ENCODE peak calls at places on chromosomes 13 and 19, in six cellular contexts. One of them, this sample, is unnamed.

GRCh38 chr19:58516246-58516836 is 3.3 kb downstream of the ZBTB45 start:
- DNase-seq in gastrocnemius medialis: no peak
- DNase-seq in stimulated activated CD4-positive, alpha-beta T cell treated with anti-CD3 and anti-CD28 coated beads, Interleukin-12 subunit alpha, Interleukin-12 subunit beta, amount 100 ng/mL, for 48 hours: no peak
- DNase-seq in germinal center: no peak
- DNase-seq in HEK293T: no peak
- DNase-seq in activated naive CD8-positive, alpha-beta T cell treated with anti-CD3 and anti-CD28 coated beads for 36 hours: no peak
- DNase-seq in this sample: no peak

GRCh38 chr19:15144046-15144646 is 36.9 kb downstream of the SYDE1 start:
- DNase-seq in gastrocnemius medialis: no peak
- DNase-seq in stimulated activated CD4-positive, alpha-beta T cell treated with anti-CD3 and anti-CD28 coated beads, Interleukin-12 subunit alpha, Interleukin-12 subunit beta, amount 100 ng/mL, for 48 hours: no peak
- DNase-seq in germinal center: no peak
- DNase-seq in HEK293T: no peak
- DNase-seq in activated naive CD8-positive, alpha-beta T cell treated with anti-CD3 and anti-CD28 coated beads for 36 hours: no peak
- DNase-seq in this sample: no peak

GRCh38 chr19:37905936-37906867 is at the start of gene WDR87:
- DNase-seq in gastrocnemius medialis: no peak
- DNase-seq in stimulated activated CD4-positive, alpha-beta T cell treated with anti-CD3 and anti-CD28 coated beads, Interleukin-12 subunit alpha, Interleukin-12 subunit beta, amount 100 ng/mL, for 48 hours: no peak
- DNase-seq in germinal center: peak
- DNase-seq in HEK293T: peak
- DNase-seq in activated naive CD8-positive, alpha-beta T cell treated with anti-CD3 and anti-CD28 coated beads for 36 hours: peak
- DNase-seq in this sample: no peak

GRCh38 chr13:90027409-90027808 is 1320.1 kb upstream of the MIR17HG start:
- DNase-seq in gastrocnemius medialis: no peak
- DNase-seq in stimulated activated CD4-positive, alpha-beta T cell treated with anti-CD3 and anti-CD28 coated beads, Interleukin-12 subunit alpha, Interleukin-12 subunit beta, amount 100 ng/mL, for 48 hours: no peak
- DNase-seq in germinal center: no peak
- DNase-seq in HEK293T: no peak
- DNase-seq in activated naive CD8-positive, alpha-beta T cell treated with anti-CD3 and anti-CD28 coated beads for 36 hours: no peak
- DNase-seq in this sample: no peak

GRCh38 chr19:56141416-56141992 is 417 bp downstream of the ZNF444 start:
- DNase-seq in gastrocnemius medialis: no peak
- DNase-seq in stimulated activated CD4-positive, alpha-beta T cell treated with anti-CD3 and anti-CD28 coated beads, Interleukin-12 subunit alpha, Interleukin-12 subunit beta, amount 100 ng/mL, for 48 hours: no peak
- DNase-seq in germinal center: no peak
- DNase-seq in HEK293T: no peak
- DNase-seq in activated naive CD8-positive, alpha-beta T cell treated with anti-CD3 and anti-CD28 coated beads for 36 hours: no peak
- DNase-seq in this sample: no peak

GRCh38 chr13:101317986-101318523 is 98.3 kb downstream of the NALCN start:
- DNase-seq in gastrocnemius medialis: no peak
- DNase-seq in stimulated activated CD4-positive, alpha-beta T cell treated with anti-CD3 and anti-CD28 coated beads, Interleukin-12 subunit alpha, Interleukin-12 subunit beta, amount 100 ng/mL, for 48 hours: no peak
- DNase-seq in germinal center: no peak
- DNase-seq in HEK293T: no peak
- DNase-seq in activated naive CD8-positive, alpha-beta T cell treated with anti-CD3 and anti-CD28 coated beads for 36 hours: no peak
- DNase-seq in this sample: no peak

GRCh38 chr19:33718668-33719259 is 77.9 kb upstream of the KCTD15 start:
- DNase-seq in gastrocnemius medialis: no peak
- DNase-seq in stimulated activated CD4-positive, alpha-beta T cell treated with anti-CD3 and anti-CD28 coated beads, Interleukin-12 subunit alpha, Interleukin-12 subunit beta, amount 100 ng/mL, for 48 hours: no peak
- DNase-seq in germinal center: no peak
- DNase-seq in HEK293T: no peak
- DNase-seq in activated naive CD8-positive, alpha-beta T cell treated with anti-CD3 and anti-CD28 coated beads for 36 hours: no peak
- DNase-seq in this sample: no peak

GRCh38 chr19:46367434-46367833 is 20.5 kb downstream of the PPP5C start:
- DNase-seq in gastrocnemius medialis: no peak
- DNase-seq in stimulated activated CD4-positive, alpha-beta T cell treated with anti-CD3 and anti-CD28 coated beads, Interleukin-12 subunit alpha, Interleukin-12 subunit beta, amount 100 ng/mL, for 48 hours: no peak
- DNase-seq in germinal center: no peak
- DNase-seq in HEK293T: no peak
- DNase-seq in activated naive CD8-positive, alpha-beta T cell treated with anti-CD3 and anti-CD28 coated beads for 36 hours: no peak
- DNase-seq in this sample: no peak

GRCh38 chr19:15466851-15467733 is 2.7 kb upstream of the RASAL3 start:
- DNase-seq in gastrocnemius medialis: no peak
- DNase-seq in stimulated activated CD4-positive, alpha-beta T cell treated with anti-CD3 and anti-CD28 coated beads, Interleukin-12 subunit alpha, Interleukin-12 subunit beta, amount 100 ng/mL, for 48 hours: peak
- DNase-seq in germinal center: no peak
- DNase-seq in HEK293T: no peak
- DNase-seq in activated naive CD8-positive, alpha-beta T cell treated with anti-CD3 and anti-CD28 coated beads for 36 hours: peak
- DNase-seq in this sample: no peak

GRCh38 chr13:110294624-110295023 is 12.3 kb downstream of the COL4A1 start:
- DNase-seq in gastrocnemius medialis: no peak
- DNase-seq in stimulated activated CD4-positive, alpha-beta T cell treated with anti-CD3 and anti-CD28 coated beads, Interleukin-12 subunit alpha, Interleukin-12 subunit beta, amount 100 ng/mL, for 48 hours: no peak
- DNase-seq in germinal center: no peak
- DNase-seq in HEK293T: no peak
- DNase-seq in activated naive CD8-positive, alpha-beta T cell treated with anti-CD3 and anti-CD28 coated beads for 36 hours: no peak
- DNase-seq in this sample: no peak

GRCh38 chr13:94999871-95000270 is 287.5 kb upstream of the SOX21 start:
- DNase-seq in gastrocnemius medialis: no peak
- DNase-seq in stimulated activated CD4-positive, alpha-beta T cell treated with anti-CD3 and anti-CD28 coated beads, Interleukin-12 subunit alpha, Interleukin-12 subunit beta, amount 100 ng/mL, for 48 hours: no peak
- DNase-seq in germinal center: no peak
- DNase-seq in HEK293T: no peak
- DNase-seq in activated naive CD8-positive, alpha-beta T cell treated with anti-CD3 and anti-CD28 coated beads for 36 hours: no peak
- DNase-seq in this sample: no peak

GRCh38 chr13:28220166-28220565 is 81.8 kb downstream of the PAN3 start:
- DNase-seq in gastrocnemius medialis: no peak
- DNase-seq in stimulated activated CD4-positive, alpha-beta T cell treated with anti-CD3 and anti-CD28 coated beads, Interleukin-12 subunit alpha, Interleukin-12 subunit beta, amount 100 ng/mL, for 48 hours: no peak
- DNase-seq in germinal center: no peak
- DNase-seq in HEK293T: no peak
- DNase-seq in activated naive CD8-positive, alpha-beta T cell treated with anti-CD3 and anti-CD28 coated beads for 36 hours: no peak
- DNase-seq in this sample: peak

GRCh38 chr19:18500820-18501219 is 21.1 kb downstream of the ELL start:
- DNase-seq in gastrocnemius medialis: no peak
- DNase-seq in stimulated activated CD4-positive, alpha-beta T cell treated with anti-CD3 and anti-CD28 coated beads, Interleukin-12 subunit alpha, Interleukin-12 subunit beta, amount 100 ng/mL, for 48 hours: no peak
- DNase-seq in germinal center: no peak
- DNase-seq in HEK293T: no peak
- DNase-seq in activated naive CD8-positive, alpha-beta T cell treated with anti-CD3 and anti-CD28 coated beads for 36 hours: no peak
- DNase-seq in this sample: no peak

GRCh38 chr19:30637926-30638325 is 265.7 kb downstream of the ZNF536 start:
- DNase-seq in gastrocnemius medialis: no peak
- DNase-seq in stimulated activated CD4-positive, alpha-beta T cell treated with anti-CD3 and anti-CD28 coated beads, Interleukin-12 subunit alpha, Interleukin-12 subunit beta, amount 100 ng/mL, for 48 hours: no peak
- DNase-seq in germinal center: no peak
- DNase-seq in HEK293T: no peak
- DNase-seq in activated naive CD8-positive, alpha-beta T cell treated with anti-CD3 and anti-CD28 coated beads for 36 hours: no peak
- DNase-seq in this sample: no peak

GRCh38 chr13:31200636-31200970 is 828 bp downstream of the B3GLCT start:
- DNase-seq in gastrocnemius medialis: no peak
- DNase-seq in stimulated activated CD4-positive, alpha-beta T cell treated with anti-CD3 and anti-CD28 coated beads, Interleukin-12 subunit alpha, Interleukin-12 subunit beta, amount 100 ng/mL, for 48 hours: peak
- DNase-seq in germinal center: peak
- DNase-seq in HEK293T: peak
- DNase-seq in activated naive CD8-positive, alpha-beta T cell treated with anti-CD3 and anti-CD28 coated beads for 36 hours: no peak
- DNase-seq in this sample: peak

GRCh38 chr19:16589917-16590316 is 17.7 kb upstream of the SLC35E1 start:
- DNase-seq in gastrocnemius medialis: no peak
- DNase-seq in stimulated activated CD4-positive, alpha-beta T cell treated with anti-CD3 and anti-CD28 coated beads, Interleukin-12 subunit alpha, Interleukin-12 subunit beta, amount 100 ng/mL, for 48 hours: no peak
- DNase-seq in germinal center: no peak
- DNase-seq in HEK293T: no peak
- DNase-seq in activated naive CD8-positive, alpha-beta T cell treated with anti-CD3 and anti-CD28 coated beads for 36 hours: no peak
- DNase-seq in this sample: no peak

GRCh38 chr13:114032121-114032799 is 58.4 kb upstream of the C13orf46 start:
- DNase-seq in gastrocnemius medialis: no peak
- DNase-seq in stimulated activated CD4-positive, alpha-beta T cell treated with anti-CD3 and anti-CD28 coated beads, Interleukin-12 subunit alpha, Interleukin-12 subunit beta, amount 100 ng/mL, for 48 hours: no peak
- DNase-seq in germinal center: no peak
- DNase-seq in HEK293T: no peak
- DNase-seq in activated naive CD8-positive, alpha-beta T cell treated with anti-CD3 and anti-CD28 coated beads for 36 hours: no peak
- DNase-seq in this sample: no peak

GRCh38 chr13:20998649-20999415 is 62.6 kb downstream of the LATS2 start:
- DNase-seq in gastrocnemius medialis: no peak
- DNase-seq in stimulated activated CD4-positive, alpha-beta T cell treated with anti-CD3 and anti-CD28 coated beads, Interleukin-12 subunit alpha, Interleukin-12 subunit beta, amount 100 ng/mL, for 48 hours: no peak
- DNase-seq in germinal center: no peak
- DNase-seq in HEK293T: no peak
- DNase-seq in activated naive CD8-positive, alpha-beta T cell treated with anti-CD3 and anti-CD28 coated beads for 36 hours: no peak
- DNase-seq in this sample: no peak

GRCh38 chr19:16540948-16541347 is 1.3 kb downstream of the CHERP start:
- DNase-seq in gastrocnemius medialis: no peak
- DNase-seq in stimulated activated CD4-positive, alpha-beta T cell treated with anti-CD3 and anti-CD28 coated beads, Interleukin-12 subunit alpha, Interleukin-12 subunit beta, amount 100 ng/mL, for 48 hours: no peak
- DNase-seq in germinal center: no peak
- DNase-seq in HEK293T: no peak
- DNase-seq in activated naive CD8-positive, alpha-beta T cell treated with anti-CD3 and anti-CD28 coated beads for 36 hours: no peak
- DNase-seq in this sample: no peak

GRCh38 chr13:58858870-58859371 is 1227.4 kb downstream of the PCDH17 start:
- DNase-seq in gastrocnemius medialis: no peak
- DNase-seq in stimulated activated CD4-positive, alpha-beta T cell treated with anti-CD3 and anti-CD28 coated beads, Interleukin-12 subunit alpha, Interleukin-12 subunit beta, amount 100 ng/mL, for 48 hours: no peak
- DNase-seq in germinal center: no peak
- DNase-seq in HEK293T: no peak
- DNase-seq in activated naive CD8-positive, alpha-beta T cell treated with anti-CD3 and anti-CD28 coated beads for 36 hours: no peak
- DNase-seq in this sample: no peak

GRCh38 chr19:11460207-11460606 is 20.6 kb downstream of the ELAVL3 start:
- DNase-seq in gastrocnemius medialis: no peak
- DNase-seq in stimulated activated CD4-positive, alpha-beta T cell treated with anti-CD3 and anti-CD28 coated beads, Interleukin-12 subunit alpha, Interleukin-12 subunit beta, amount 100 ng/mL, for 48 hours: no peak
- DNase-seq in germinal center: no peak
- DNase-seq in HEK293T: no peak
- DNase-seq in activated naive CD8-positive, alpha-beta T cell treated with anti-CD3 and anti-CD28 coated beads for 36 hours: no peak
- DNase-seq in this sample: no peak

GRCh38 chr13:21208755-21209154 is 32.3 kb downstream of the MRPL57 start:
- DNase-seq in gastrocnemius medialis: no peak
- DNase-seq in stimulated activated CD4-positive, alpha-beta T cell treated with anti-CD3 and anti-CD28 coated beads, Interleukin-12 subunit alpha, Interleukin-12 subunit beta, amount 100 ng/mL, for 48 hours: no peak
- DNase-seq in germinal center: no peak
- DNase-seq in HEK293T: no peak
- DNase-seq in activated naive CD8-positive, alpha-beta T cell treated with anti-CD3 and anti-CD28 coated beads for 36 hours: no peak
- DNase-seq in this sample: no peak

GRCh38 chr19:32166238-32166637 is 179.2 kb upstream of the ZNF507 start:
- DNase-seq in gastrocnemius medialis: no peak
- DNase-seq in stimulated activated CD4-positive, alpha-beta T cell treated with anti-CD3 and anti-CD28 coated beads, Interleukin-12 subunit alpha, Interleukin-12 subunit beta, amount 100 ng/mL, for 48 hours: no peak
- DNase-seq in germinal center: no peak
- DNase-seq in HEK293T: no peak
- DNase-seq in activated naive CD8-positive, alpha-beta T cell treated with anti-CD3 and anti-CD28 coated beads for 36 hours: no peak
- DNase-seq in this sample: peak

GRCh38 chr13:62014299-62014698 is 598.6 kb upstream of the PCDH20 start:
- DNase-seq in gastrocnemius medialis: no peak
- DNase-seq in stimulated activated CD4-positive, alpha-beta T cell treated with anti-CD3 and anti-CD28 coated beads, Interleukin-12 subunit alpha, Interleukin-12 subunit beta, amount 100 ng/mL, for 48 hours: no peak
- DNase-seq in germinal center: no peak
- DNase-seq in HEK293T: peak
- DNase-seq in activated naive CD8-positive, alpha-beta T cell treated with anti-CD3 and anti-CD28 coated beads for 36 hours: no peak
- DNase-seq in this sample: no peak

GRCh38 chr13:77544365-77544764 is 8.9 kb downstream of the SCEL start:
- DNase-seq in gastrocnemius medialis: peak
- DNase-seq in stimulated activated CD4-positive, alpha-beta T cell treated with anti-CD3 and anti-CD28 coated beads, Interleukin-12 subunit alpha, Interleukin-12 subunit beta, amount 100 ng/mL, for 48 hours: no peak
- DNase-seq in germinal center: no peak
- DNase-seq in HEK293T: no peak
- DNase-seq in activated naive CD8-positive, alpha-beta T cell treated with anti-CD3 and anti-CD28 coated beads for 36 hours: no peak
- DNase-seq in this sample: peak

This sample was measured in BE2C.